ENCODE peak calls at places on chromosomes 11 and 22, in ten cellular contexts. U is ELR; J is iris pigment epithelial cell; Z is H9; S is stimulated activated CD8-positive, alpha-beta memory T cell treated with anti-CD3 and anti-CD28 coated beads, Interleukin-15, amount 100 ng/mL, for 24 hours; H is CD4-positive, alpha-beta memory T cell; C is IMR-90; K is thoracic aorta; W is hepatocyte; T is G401. G is an unnamed sample.

GRCh38 chr22:37563153-37564081 is 3.1 kb downstream of the CDC42EP1 start:
- DNase-seq in U (peak; percentile 96), J (peak; percentile 99), Z (no peak), S (no peak), H (no peak), C (peak; percentile 97), K (peak; percentile 85), W (peak; percentile 90), T (no peak), G (no peak)

GRCh38 chr11:66983275-66983924 is 8.3 kb downstream of the C11orf86 start:
- DNase-seq in U (no peak), J (no peak), Z (no peak), S (no peak), H (no peak), C (no peak), K (no peak), W (no peak), T (peak; percentile 6), G (no peak)

GRCh38 chr11:72613977-72614376 is 60.2 kb downstream of the PDE2A start:
- DNase-seq in U (no peak), J (no peak), Z (no peak), S (no peak), H (no peak), C (no peak), K (no peak), W (no peak), T (no peak), G (no peak)

GRCh38 chr22:44129614-44129976 is 51.1 kb upstream of the PARVG start:
- DNase-seq in U (no peak), J (peak; percentile 18), Z (no peak), S (no peak), H (no peak), C (peak; percentile 56), K (no peak), W (no peak), T (no peak), G (no peak)

GRCh38 chr22:42179616-42180015 is 49.0 kb upstream of the CYP2D6 start:
- DNase-seq in U (peak; percentile 87), J (peak; percentile 73), Z (no peak), S (no peak), H (no peak), C (peak; percentile 88), K (no peak), W (no peak), T (peak; percentile 89), G (no peak)

GRCh38 chr11:19073454-19074415 is 13.2 kb upstream of the MRGPRX2 start:
- DNase-seq in U (no peak), J (no peak), Z (peak; percentile 76), S (no peak), H (no peak), C (no peak), K (no peak), W (no peak), T (no peak), G (no peak)

GRCh38 chr11:43574949-43575915 is 105.3 kb upstream of the HSD17B12 start:
- DNase-seq in U (peak; percentile 63), J (peak; percentile 61), Z (no peak), S (no peak), H (peak; percentile 12), C (peak; percentile 82), K (no peak), W (peak; percentile 65), T (peak; percentile 91), G (peak; percentile 43)

GRCh38 chr11:66739983-66740382 is 11.0 kb upstream of the SPTBN2 start:
- DNase-seq in U (peak; percentile 78), J (peak; percentile 32), Z (no peak), S (no peak), H (no peak), C (peak; percentile 69), K (no peak), W (no peak), T (no peak), G (no peak)

GRCh38 chr11:120894207-120894989 is 129.5 kb upstream of the TBCEL start:
- DNase-seq in U (no peak), J (no peak), Z (no peak), S (no peak), H (no peak), C (no peak), K (no peak), W (no peak), T (no peak), G (no peak)

GRCh38 chr22:32281092-32281491 is 25.9 kb upstream of the SLC5A4 start:
- DNase-seq in U (peak; percentile 37), J (peak; percentile 59), Z (no peak), S (no peak), H (no peak), C (no peak), K (no peak), W (no peak), T (no peak), G (peak; percentile 49)

GRCh38 chr11:1178201-1178885 is 20.6 kb downstream of the MUC5AC start:
- DNase-seq in U (no peak), J (no peak), Z (no peak), S (no peak), H (no peak), C (no peak), K (no peak), W (no peak), T (no peak), G (no peak)

GRCh38 chr22:20216863-20217499 is 51.1 kb downstream of the RTN4R start:
- DNase-seq in U (no peak), J (no peak), Z (no peak), S (no peak), H (no peak), C (no peak), K (no peak), W (no peak), T (no peak), G (no peak)

GRCh38 chr11:123560001-123560400 is 94.4 kb downstream of the SCN3B start:
- DNase-seq in U (peak; percentile 76), J (peak; percentile 73), Z (no peak), S (no peak), H (no peak), C (peak; percentile 88), K (no peak), W (peak; percentile 51), T (peak; percentile 82), G (no peak)

GRCh38 chr22:21688341-21688705 is 22.5 kb downstream of the PPIL2 start:
- DNase-seq in U (no peak), J (no peak), Z (no peak), S (no peak), H (no peak), C (no peak), K (no peak), W (no peak), T (no peak), G (no peak)

GRCh38 chr11:76802151-76802550 is 19.0 kb downstream of the TSKU start:
- DNase-seq in U (no peak), J (no peak), Z (no peak), S (no peak), H (no peak), C (no peak), K (no peak), W (no peak), T (no peak), G (no peak)

GRCh38 chr11:120547301-120547700 is 35.8 kb downstream of the GRIK4 start:
- DNase-seq in U (peak; percentile 15), J (no peak), Z (no peak), S (no peak), H (no peak), C (peak; percentile 39), K (no peak), W (no peak), T (no peak), G (no peak)

GRCh38 chr11:111514216-111515031 is at the start of gene HOATZ:
- DNase-seq in U (no peak), J (peak; percentile 30), Z (peak; percentile 83), S (no peak), H (no peak), C (no peak), K (no peak), W (peak; percentile 23), T (no peak), G (peak; percentile 81)

GRCh38 chr11:68411501-68411991 is 49.0 kb upstream of the PPP6R3 start:
- DNase-seq in U (no peak), J (no peak), Z (no peak), S (no peak), H (no peak), C (no peak), K (no peak), W (no peak), T (no peak), G (no peak)

GRCh38 chr22:35944458-35944857 is 84.2 kb downstream of the RBFOX2 start:
- DNase-seq in U (no peak), J (no peak), Z (no peak), S (no peak), H (no peak), C (no peak), K (no peak), W (no peak), T (no peak), G (no peak)

GRCh38 chr11:59766542-59766941 is 11.4 kb downstream of the STX3 start:
- DNase-seq in U (no peak), J (no peak), Z (no peak), S (no peak), H (no peak), C (no peak), K (no peak), W (peak; percentile 64), T (no peak), G (no peak)

GRCh38 chr22:45995405-45996101 is 18.6 kb upstream of the WNT7B start:
- DNase-seq in U (no peak), J (no peak), Z (no peak), S (no peak), H (no peak), C (no peak), K (no peak), W (no peak), T (no peak), G (no peak)

GRCh38 chr11:48880021-48880441 is 103.7 kb downstream of the TRIM51G start:
- DNase-seq in U (no peak), J (no peak), Z (peak; percentile 10), S (no peak), H (no peak), C (no peak), K (no peak), W (no peak), T (no peak), G (no peak)

GRCh38 chr11:123509737-123510578 is 79.9 kb downstream of the GRAMD1B start:
- DNase-seq in U (peak; percentile 88), J (peak; percentile 75), Z (peak; percentile 87), S (no peak), H (no peak), C (peak; percentile 91), K (no peak), W (peak; percentile 75), T (peak; percentile 98), G (peak; percentile 77)

GRCh38 chr22:29343313-29343805 is 27.9 kb upstream of the RASL10A start:
- DNase-seq in U (peak; percentile 71), J (peak; percentile 77), Z (no peak), S (no peak), H (no peak), C (peak; percentile 40), K (no peak), W (no peak), T (peak; percentile 51), G (peak; percentile 62)

GRCh38 chr11:44969853-44970252 is 19.2 kb upstream of the TP53I11 start:
- DNase-seq in U (no peak), J (no peak), Z (no peak), S (no peak), H (no peak), C (no peak), K (no peak), W (no peak), T (no peak), G (no peak)

G was measured in iPS-NIHi11.